ENCODE peak calls at places on chromosomes 2 and 18, in four cellular contexts. V is A549, E is neuronal stem cell, L is substantia nigra. B is an unnamed sample.

GRCh38 chr2:43462866-43463641 is 132.8 kb downstream of the THADA start:
- DNase-seq in V (no peak), E (no peak), L (no peak), B (no peak)

GRCh38 chr2:169824373-169825333 is at the start of gene METTL5:
- DNase-seq in V (peak), E (peak), L (peak), B (peak)

GRCh38 chr18:48157956-48158355 is 227.5 kb upstream of the SMAD2 start:
- DNase-seq in V (no peak), E (no peak), L (no peak), B (no peak)

GRCh38 chr2:141728886-141729285 is 401.9 kb downstream of the LRP1B start:
- DNase-seq in V (no peak), E (no peak), L (no peak), B (no peak)

GRCh38 chr2:71001592-71002570 is 7.2 kb upstream of the TEX261 start:
- DNase-seq in V (no peak), E (peak), L (no peak), B (no peak)

GRCh38 chr18:23966909-23967308 is 47.6 kb upstream of the TTC39C start:
- DNase-seq in V (no peak), E (no peak), L (no peak), B (no peak)

GRCh38 chr2:98576666-98577312 is 31.5 kb downstream of the COA5 start:
- DNase-seq in V (no peak), E (no peak), L (no peak), B (no peak)

GRCh38 chr2:139492301-139492700 is 712.1 kb upstream of the NXPH2 start:
- DNase-seq in V (no peak), E (no peak), L (no peak), B (no peak)

GRCh38 chr2:189109921-189110397 is 69.6 kb downstream of the COL5A2 start:
- DNase-seq in V (no peak), E (no peak), L (no peak), B (no peak)

GRCh38 chr18:8848541-8848940 is 143.2 kb downstream of the MTCL1 start:
- DNase-seq in V (no peak), E (no peak), L (no peak), B (no peak)

GRCh38 chr2:40953341-40953740 is 501.5 kb upstream of the SLC8A1 start:
- DNase-seq in V (no peak), E (no peak), L (no peak), B (no peak)

GRCh38 chr2:232307854-232308253 is 70.7 kb upstream of the ALPP start:
- DNase-seq in V (no peak), E (no peak), L (peak), B (no peak)

GRCh38 chr2:120577896-120578295 is 157.8 kb upstream of the GLI2 start:
- DNase-seq in V (no peak), E (no peak), L (no peak), B (no peak)

GRCh38 chr2:232385660-232386489 is 7.3 kb downstream of the ALPP start:
- DNase-seq in V (no peak), E (no peak), L (no peak), B (no peak)

GRCh38 chr2:141698500-141698899 is 432.3 kb downstream of the LRP1B start:
- DNase-seq in V (no peak), E (no peak), L (no peak), B (no peak)

GRCh38 chr2:146414456-146414855 is 1430.4 kb upstream of the ACVR2A start:
- DNase-seq in V (no peak), E (no peak), L (no peak), B (no peak)

GRCh38 chr18:61851940-61852451 is 40.8 kb downstream of the RNF152 start:
- DNase-seq in V (no peak), E (no peak), L (no peak), B (no peak)
- H3K27ac ChIP-seq in V (no peak), E (no peak), L (no peak), B (no peak)

GRCh38 chr2:215435261-215435808 is 533 bp downstream of the FN1 start:
- DNase-seq in V (peak), E (peak), L (peak), B (no peak)

GRCh38 chr2:215437614-215438013 is 1.7 kb upstream of the FN1 start:
- DNase-seq in V (no peak), E (no peak), L (no peak), B (no peak)

GRCh38 chr2:215436705-215437570 is 1.1 kb upstream of the FN1 start:
- DNase-seq in V (no peak), E (no peak), L (no peak), B (no peak)

GRCh38 chr2:215434447-215435260 is 1.2 kb downstream of the FN1 start:
- DNase-seq in V (no peak), E (no peak), L (no peak), B (no peak)

DNA sequence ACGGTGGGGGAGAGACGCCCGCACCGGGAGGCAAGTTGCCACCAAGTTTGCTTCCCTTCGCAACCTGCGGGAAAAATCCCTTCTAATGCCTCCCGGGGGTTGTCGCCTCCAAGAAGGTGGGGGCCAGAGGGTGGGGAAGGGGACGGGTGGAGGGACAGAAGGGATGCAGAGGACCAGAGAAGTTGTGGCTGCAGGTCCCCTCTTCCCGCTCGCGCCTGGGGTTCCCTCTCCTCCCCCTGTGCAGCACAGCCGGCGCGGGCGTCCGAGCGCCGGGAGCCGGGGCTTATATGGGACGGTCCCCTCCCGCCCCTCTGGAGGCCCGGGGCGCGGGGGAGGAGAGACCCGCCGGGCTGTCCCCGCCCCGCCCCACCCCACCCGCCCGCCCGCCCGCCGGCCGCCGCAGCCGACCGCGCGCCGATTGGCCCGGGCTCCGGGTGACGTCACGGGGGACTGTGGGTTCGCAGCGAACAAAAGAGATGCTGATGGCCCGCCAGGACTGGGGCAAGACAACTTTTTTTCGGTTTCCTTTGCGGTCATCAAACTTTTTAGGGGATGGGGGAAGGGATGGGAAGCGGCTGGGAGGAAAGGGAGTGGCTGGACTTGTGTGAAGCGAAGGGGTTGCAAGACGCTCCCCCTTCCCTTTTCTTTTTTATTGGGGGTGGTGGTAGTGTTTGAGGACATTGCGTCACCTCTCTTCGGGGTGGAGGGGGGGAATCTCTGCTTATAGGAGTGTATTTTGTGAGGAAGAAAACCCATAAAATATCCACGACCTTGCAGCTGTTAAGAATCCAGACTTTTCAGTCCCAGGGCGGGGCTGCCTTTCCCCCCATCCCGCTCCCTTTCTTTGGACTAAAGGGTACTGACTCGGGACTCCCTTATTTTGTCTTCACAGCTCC is at the start of gene FN1:
- DNase-seq in V (peak), E (peak), L (peak), B (peak)
- H3K27ac ChIP-seq in V (peak), E (peak), L (peak), B (no peak)

GRCh38 chr2:239291505-239292350 is 109.1 kb downstream of the HDAC4 start:
- DNase-seq in V (no peak), E (peak), L (peak), B (no peak)
- H3K27ac ChIP-seq in V (no peak), E (peak), L (peak), B (no peak)

GRCh38 chr2:32836961-32837360 is 109.8 kb upstream of the LTBP1 start:
- DNase-seq in V (no peak), E (no peak), L (no peak), B (no peak)

GRCh38 chr2:32835148-32835547 is 111.6 kb upstream of the LTBP1 start:
- DNase-seq in V (no peak), E (no peak), L (no peak), B (no peak)

GRCh38 chr2:32832400-32832799 is 114.4 kb upstream of the LTBP1 start:
- DNase-seq in V (no peak), E (no peak), L (no peak), B (no peak)

GRCh38 chr2:32832821-32833220 is 113.9 kb upstream of the LTBP1 start:
- DNase-seq in V (no peak), E (peak), L (no peak), B (no peak)

GRCh38 chr2:32833709-32834108 is 113.0 kb upstream of the LTBP1 start:
- DNase-seq in V (no peak), E (no peak), L (no peak), B (no peak)
- H3K27ac ChIP-seq in V (no peak), E (no peak), L (no peak), B (no peak)

GRCh38 chr2:158319269-158319668 is 137.3 kb downstream of the CCDC148 start:
- DNase-seq in V (no peak), E (no peak), L (no peak), B (no peak)
- H3K27ac ChIP-seq in V (no peak), E (no peak), L (no peak), B (no peak)

DNA sequence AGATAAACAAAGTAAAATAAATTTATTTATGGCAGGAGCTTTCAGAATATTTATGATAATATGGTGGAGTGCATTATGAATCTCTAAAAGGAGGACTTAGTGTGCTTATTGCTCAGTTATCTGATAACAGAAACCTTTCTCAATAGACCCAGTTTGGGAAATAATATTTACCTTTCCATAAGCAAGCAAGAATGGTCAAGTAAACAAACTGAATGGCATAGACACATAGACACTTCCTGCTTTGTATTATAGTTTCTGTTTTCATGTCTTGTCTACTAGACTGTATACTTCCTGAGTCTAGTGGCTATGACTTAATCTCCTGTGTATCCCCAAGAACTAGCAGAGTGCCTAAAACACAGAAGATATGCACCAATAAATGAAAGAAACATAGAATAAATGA is 87.8 kb downstream of the UPP2 start:
- DNase-seq in V (no peak), E (no peak), L (no peak), B (no peak)
- H3K27ac ChIP-seq in V (no peak), E (no peak), L (no peak), B (no peak)

DNA sequence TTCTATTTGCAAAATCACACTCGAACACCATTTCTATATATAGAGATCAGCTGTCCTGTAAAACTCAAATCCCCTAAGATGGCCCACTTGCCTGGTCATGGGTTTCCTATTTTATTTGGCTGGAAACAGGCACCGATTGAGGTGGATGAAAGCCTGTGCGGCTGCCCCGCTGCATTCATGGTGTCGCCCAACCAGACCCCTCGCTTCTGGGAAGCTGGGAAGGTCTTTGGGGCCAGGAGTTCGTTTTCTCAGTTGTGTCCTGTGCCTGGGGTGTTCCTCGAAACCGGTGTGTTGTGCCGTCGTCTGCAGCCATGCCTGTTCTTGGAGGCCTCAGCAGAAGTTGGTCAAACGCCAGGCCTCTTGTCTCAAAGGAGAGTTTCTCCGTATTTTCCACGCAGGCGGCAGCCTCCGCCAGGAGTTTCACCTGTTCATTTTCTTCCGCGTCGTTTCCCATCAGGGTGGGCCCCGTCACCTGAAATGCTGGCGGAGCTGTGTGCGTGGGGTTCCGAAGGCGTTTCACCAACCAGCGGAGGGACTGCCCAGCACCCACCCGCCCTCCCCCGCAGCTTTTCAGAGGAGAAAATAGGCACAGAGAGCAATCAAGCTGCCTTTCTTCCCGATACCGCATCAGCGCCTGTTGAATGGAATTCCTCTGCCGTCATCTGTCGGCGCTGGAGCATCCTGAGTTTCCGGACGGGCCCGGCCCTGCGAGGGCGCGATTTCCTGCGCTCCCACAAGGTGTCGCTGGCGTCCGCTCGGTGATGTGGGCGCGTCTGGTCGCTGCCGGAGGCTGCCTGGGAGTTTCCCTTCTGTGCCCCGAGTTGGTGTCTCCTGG is 17.1 kb upstream of the NFATC1 start:
- DNase-seq in V (peak), E (peak), L (peak), B (peak)
- H3K27ac ChIP-seq in V (no peak), E (no peak), L (no peak), B (peak)

DNA sequence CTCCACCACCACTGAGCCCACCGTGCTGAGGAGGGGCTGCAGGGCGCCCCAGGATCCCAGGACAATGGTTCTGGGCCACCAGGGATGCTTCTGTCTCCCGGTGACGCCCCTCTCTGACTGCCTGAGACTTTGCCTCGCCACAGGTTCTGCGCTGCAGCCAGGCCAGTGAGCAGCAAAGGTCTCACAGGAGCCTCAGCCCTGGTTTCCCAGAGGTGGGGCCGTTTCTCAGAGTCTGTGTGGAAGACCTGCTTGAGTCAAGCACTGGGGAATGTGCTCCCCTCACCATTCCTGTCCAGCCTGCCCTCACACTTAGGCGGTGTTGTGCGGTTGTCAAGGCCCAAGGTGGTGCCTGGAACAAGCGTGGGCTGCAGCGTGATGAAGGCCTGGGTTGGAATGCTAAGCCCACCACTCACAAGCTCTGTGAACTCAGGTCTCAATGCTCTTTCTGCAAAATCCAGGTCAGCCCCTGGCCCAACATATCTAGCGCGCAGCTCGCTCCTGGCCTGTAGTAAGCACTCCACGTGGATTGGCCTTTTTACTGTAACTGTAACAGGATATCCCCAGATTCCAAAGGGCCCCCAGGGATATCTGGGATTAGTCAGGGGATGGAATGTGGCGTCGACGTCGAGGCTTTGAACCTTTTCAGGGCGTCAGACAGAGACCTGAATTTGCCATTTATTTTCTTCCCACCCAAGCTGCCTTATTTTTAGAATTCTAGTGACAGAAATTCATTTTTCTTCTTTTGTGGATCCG is 47.6 kb downstream of the PLB1 start:
- DNase-seq in V (no peak), E (no peak), L (no peak), B (no peak)
- H3K27ac ChIP-seq in V (no peak), E (no peak), L (no peak), B (no peak)

GRCh38 chr18:21831413-21831831 is 90.8 kb downstream of the MIB1 start:
- DNase-seq in V (no peak), E (no peak), L (no peak), B (no peak)
- H3K27ac ChIP-seq in V (no peak), E (no peak), L (no peak), B (no peak)

B was measured in effector memory CD4-positive, alpha-beta T cell.